ENCODE peak calls at places on chromosome 13, in eight cellular contexts. I is sciatic nerve; S is stimulated activated CD8-positive, alpha-beta memory T cell treated with anti-CD3 and anti-CD28 coated beads, Interleukin-15, amount 100 ng/mL, for 24 hours; H is T-helper 17 cell; M is activated T-helper 1 cell treated with anti-CD3 and anti-CD28 coated beads, Interleukin-12 subunit alpha, Interleukin-12 subunit beta, Interleukin-2, Interleukin-4 antibody, amounts not matched to agents 30 ng/mL and 10 ng/mL and 1 ng/mL, durations not matched to agents 14 hours and 24 hours and 36 hours; Y is left ventricle myocardium inferior; J is stromal cell of bone marrow; F is body of pancreas. D is an unnamed sample.

GRCh38 chr13:36217456-36217855 is 3.1 kb upstream of the SOHLH2 start:
- DNase-seq in I (no peak), S (no peak), H (no peak), M (no peak), Y (no peak), J (no peak), F (no peak), D (no peak)

GRCh38 chr13:93721483-93721882 is 494.9 kb downstream of the GPC6 start:
- DNase-seq in I (no peak), S (no peak), H (no peak), M (no peak), Y (no peak), J (no peak), F (no peak), D (no peak)

GRCh38 chr13:98052412-98052811 is 90.5 kb upstream of the FARP1 start:
- DNase-seq in I (no peak), S (no peak), H (no peak), M (no peak), Y (no peak), J (no peak), F (no peak), D (no peak)

GRCh38 chr13:40127925-40128324 is 472.5 kb downstream of the COG6 start:
- DNase-seq in I (no peak), S (no peak), H (no peak), M (no peak), Y (no peak), J (no peak), F (no peak), D (no peak)

GRCh38 chr13:23074054-23074805 is 106.5 kb upstream of the SGCG start:
- DNase-seq in I (no peak), S (no peak), H (no peak), M (no peak), Y (no peak), J (no peak), F (peak; percentile 20), D (no peak)

GRCh38 chr13:96252903-96253302 is 163.0 kb downstream of the HS6ST3 start:
- DNase-seq in I (no peak), S (no peak), H (no peak), M (no peak), Y (no peak), J (no peak), F (no peak), D (no peak)

GRCh38 chr13:99417821-99418662 is 83.2 kb upstream of the TM9SF2 start:
- DNase-seq in I (no peak), S (no peak), H (no peak), M (no peak), Y (no peak), J (no peak), F (no peak), D (no peak)

GRCh38 chr13:37049810-37050209 is 9.7 kb downstream of the SUPT20H start:
- DNase-seq in I (no peak), S (no peak), H (no peak), M (no peak), Y (no peak), J (no peak), F (no peak), D (no peak)

GRCh38 chr13:50236898-50237318 is 221.7 kb downstream of the KCNRG start:
- DNase-seq in I (no peak), S (no peak), H (no peak), M (peak; percentile 45), Y (no peak), J (no peak), F (no peak), D (no peak)

GRCh38 chr13:29411493-29411892 is 184.0 kb downstream of the SLC7A1 start:
- DNase-seq in I (no peak), S (no peak), H (no peak), M (no peak), Y (no peak), J (no peak), F (no peak), D (no peak)

GRCh38 chr13:46595136-46595917 is 42.4 kb downstream of the LRCH1 start:
- DNase-seq in I (no peak), S (no peak), H (no peak), M (no peak), Y (no peak), J (no peak), F (no peak), D (no peak)

GRCh38 chr13:48251616-48252081 is 18.6 kb downstream of the ITM2B start:
- DNase-seq in I (no peak), S (no peak), H (no peak), M (no peak), Y (no peak), J (no peak), F (no peak), D (no peak)